ENCODE peak calls at places on chromosome 2, in eight cellular contexts. L, Z, S, X, A, H, T and G are unnamed samples.

GRCh38 chr2:106983305-106983704 is 97.3 kb upstream of the ST6GAL2 start:
- DNase-seq in H (no peak), L (no peak), Z (no peak), S (no peak), T (no peak), A (no peak), X (no peak), G (no peak)

GRCh38 chr2:17643031-17643615 is 102.6 kb downstream of the VSNL1 start:
- DNase-seq in S (peak), X (peak), Z (peak), L (peak), T (no peak), H (peak), A (peak), G (no peak)

GRCh38 chr2:95050385-95051300 is 25.1 kb downstream of the MAL start:
- DNase-seq in T (no peak), H (no peak), Z (no peak), S (no peak), A (no peak), X (no peak), L (no peak), G (no peak)

GRCh38 chr2:38898256-38898655 is 8.6 kb downstream of the ARHGEF33 start:
- DNase-seq in H (no peak), X (no peak), Z (no peak), A (no peak), S (no peak), L (no peak), T (no peak), G (no peak)

GRCh38 chr2:85920810-85921545 is 32.2 kb upstream of the ST3GAL5 start:
- DNase-seq in X (peak), Z (no peak), A (peak), S (peak), T (no peak), L (peak), H (no peak), G (no peak)

GRCh38 chr2:55033076-55033742 is 17.0 kb downstream of the RTN4 start:
- DNase-seq in A (no peak), L (no peak), T (no peak), Z (no peak), H (no peak), S (no peak), X (no peak), G (no peak)

GRCh38 chr2:227822416-227823003 is 8.9 kb downstream of the CCL20 start:
- DNase-seq in A (no peak), S (no peak), T (no peak), H (no peak), X (no peak), L (no peak), Z (no peak), G (no peak)

GRCh38 chr2:228369400-228370031 is 188.0 kb upstream of the SPHKAP start:
- DNase-seq in S (no peak), Z (no peak), X (no peak), T (no peak), H (no peak), L (no peak), A (no peak), G (no peak)

GRCh38 chr2:240624011-240624949 is 1.0 kb upstream of the GPR35 start:
- DNase-seq in Z (no peak), S (no peak), X (no peak), A (no peak), T (no peak), H (no peak), L (no peak), G (no peak)

GRCh38 chr2:240624950-240625621 is at the start of gene GPR35:
- DNase-seq in H (no peak), X (peak), A (no peak), S (no peak), L (no peak), T (peak), Z (no peak), G (no peak)

GRCh38 chr2:240623531-240624010 is 1.7 kb upstream of the GPR35 start:
- DNase-seq in S (no peak), X (no peak), L (no peak), A (no peak), H (no peak), T (no peak), Z (no peak), G (no peak)

GRCh38 chr2:240620859-240621258 is 4.4 kb upstream of the GPR35 start:
- DNase-seq in H (no peak), S (no peak), L (no peak), Z (no peak), A (no peak), T (no peak), X (no peak), G (no peak)

GRCh38 chr2:240622631-240623235 is 2.5 kb upstream of the GPR35 start:
- DNase-seq in T (peak), Z (no peak), X (no peak), S (no peak), L (no peak), H (no peak), A (no peak), G (no peak)
- H3K27ac ChIP-seq in T (no peak), Z (no peak), X (no peak), S (no peak), L (no peak), H (no peak), A (no peak), G (no peak)

DNA sequence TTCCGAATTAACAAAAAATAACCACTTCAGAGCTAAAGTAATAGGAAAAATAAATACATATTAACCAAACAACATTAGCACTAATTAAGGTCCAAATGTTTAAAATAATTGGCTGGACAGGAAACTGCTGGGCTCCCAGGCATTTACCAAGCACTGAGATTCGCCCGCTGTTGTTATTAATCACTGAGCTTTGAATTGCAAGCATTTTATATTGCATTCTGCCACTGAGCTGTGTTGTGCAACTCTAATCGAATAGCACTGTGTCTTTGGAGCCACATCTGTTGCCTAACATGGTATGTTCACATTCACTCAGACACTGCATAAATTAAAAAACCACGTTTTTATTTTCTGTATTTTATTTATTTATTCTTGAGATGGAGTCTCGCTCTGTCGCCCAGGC is 88.9 kb downstream of the SOWAHC start:
- DNase-seq in A (no peak), H (no peak), Z (no peak), T (no peak), L (no peak), X (no peak), S (no peak), G (no peak)
- TF ChIP-seq POLR2A in A (no peak), H (no peak), Z (no peak), T (no peak), L (no peak), X (no peak), S (no peak), G (no peak)

DNA sequence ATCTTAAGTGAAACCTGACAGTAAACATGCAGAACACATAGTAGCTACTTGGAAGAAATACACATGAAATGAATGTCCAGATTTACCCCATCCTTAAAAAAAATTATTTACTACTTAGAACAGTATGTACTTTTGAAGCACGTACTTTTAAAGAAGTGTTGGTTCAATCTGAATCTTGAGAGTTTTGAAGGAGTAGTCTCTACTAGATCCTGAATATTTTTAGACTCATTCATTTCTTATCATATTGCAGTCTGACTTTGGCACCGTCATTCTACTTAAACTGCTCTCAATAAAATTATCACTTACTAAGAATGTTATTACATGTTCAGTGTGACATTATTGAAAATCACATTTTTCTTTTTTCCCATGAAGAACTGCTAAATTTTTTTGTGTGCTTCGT is 187.8 kb downstream of the DPP4 start:
- DNase-seq in A (no peak), S (no peak), Z (no peak), H (no peak), L (no peak), X (no peak), T (no peak), G (no peak)
- H3K27ac ChIP-seq in A (no peak), S (no peak), Z (no peak), H (no peak), L (no peak), X (no peak), T (no peak), G (no peak)

GRCh38 chr2:144240656-144241339 is 279.1 kb downstream of the ZEB2 start:
- DNase-seq in L (no peak), S (no peak), Z (no peak), T (no peak), H (no peak), X (no peak), A (no peak), G (no peak)
- TF ChIP-seq POLR2A in L (no peak), S (no peak), Z (no peak), T (no peak), H (no peak), X (no peak), A (no peak), G (no peak)

DNA sequence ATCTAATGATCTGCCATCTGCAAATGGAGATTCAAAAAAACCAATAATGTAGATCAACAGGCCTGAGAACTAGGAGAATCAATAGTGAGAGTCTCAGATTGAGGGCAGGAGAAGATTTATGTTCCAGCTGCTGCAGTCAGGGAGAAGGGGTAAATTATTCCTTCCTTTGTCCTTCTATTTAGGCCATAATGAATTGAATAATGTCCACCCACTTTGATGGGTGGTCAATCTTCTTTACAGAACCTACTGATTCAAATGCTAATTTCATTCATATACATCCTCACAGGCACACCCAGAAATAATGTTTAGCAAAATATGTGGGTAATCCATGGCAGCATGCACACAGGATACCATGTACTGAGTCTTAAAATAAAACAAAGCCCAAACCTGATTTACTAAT is 695.3 kb upstream of the REG3G start:
- DNase-seq in T (no peak), S (no peak), X (no peak), L (no peak), A (no peak), Z (no peak), H (no peak), G (no peak)
- H3K27ac ChIP-seq in T (no peak), S (no peak), X (no peak), L (no peak), A (no peak), Z (no peak), H (no peak), G (no peak)

DNA sequence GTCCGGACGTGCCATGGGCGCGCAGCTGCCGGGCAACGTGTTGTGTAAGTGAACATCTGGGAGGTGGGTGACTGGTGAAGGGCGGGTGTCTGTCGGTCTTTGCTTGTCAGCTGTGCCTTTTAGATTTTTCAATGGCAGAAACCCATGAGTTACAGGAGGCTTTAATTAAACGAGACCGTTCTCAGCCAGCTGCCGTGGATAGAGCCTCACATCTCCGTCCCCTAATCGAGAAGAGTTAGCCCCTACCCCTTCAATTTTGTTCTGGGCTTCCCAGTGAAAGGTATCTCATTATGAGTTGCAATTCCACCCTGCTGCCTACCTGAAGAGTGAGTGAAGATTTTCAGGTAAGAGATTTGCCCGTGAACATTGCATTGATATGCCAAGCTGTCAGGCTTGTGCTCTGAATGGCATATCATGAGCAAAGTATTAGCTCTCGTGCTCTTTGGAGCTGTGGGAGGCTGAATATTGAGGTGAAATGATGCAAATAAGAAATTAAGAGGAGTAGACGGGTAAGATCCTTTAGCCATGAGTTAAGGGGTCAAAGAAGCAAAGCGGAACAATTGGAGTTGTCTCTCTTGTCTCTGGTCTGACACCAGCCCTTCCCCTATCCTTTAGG is 118.6 kb upstream of the MSTN start:
- DNase-seq in S (no peak), H (no peak), A (no peak), Z (no peak), T (no peak), X (peak), L (no peak), G (peak)
- TF ChIP-seq POLR2A in S (no peak), H (no peak), A (no peak), Z (no peak), T (no peak), X (no peak), L (no peak), G (no peak)